ENCODE peak calls at places on chromosomes 13 and 19, in seven cellular contexts. S, R, T, O, X, Z and A are unnamed samples. For H3K4me1, the result is how much of the 10 kb centered on the place peaks cover.

GRCh38 chr13:108077284-108077683 is 138.1 kb downstream of the LIG4 start:
- DNase-seq in R (no peak), S (no peak), X (no peak), Z (no peak), T (no peak), O (no peak), A (no peak)

GRCh38 chr13:25352806-25353205 is 19.0 kb upstream of the ATP8A2 start:
- DNase-seq in X (no peak), S (no peak), R (no peak), Z (no peak), T (no peak), O (no peak), A (no peak)

GRCh38 chr13:24038405-24038804 is 122.1 kb upstream of the SPATA13 start:
- DNase-seq in T (no peak), O (no peak), R (no peak), Z (no peak), X (no peak), S (no peak), A (no peak)

GRCh38 chr19:49106648-49107135 is 7.5 kb upstream of the LIN7B start:
- DNase-seq in Z (no peak), T (peak), R (peak), O (peak), S (no peak), X (peak), A (no peak)

GRCh38 chr19:1066748-1067340 is at the start of gene ARHGAP45:
- DNase-seq in X (peak), R (no peak), T (no peak), O (peak), S (no peak), Z (no peak), A (peak)

GRCh38 chr13:90683711-90684131 is 663.8 kb upstream of the MIR17HG start:
- DNase-seq in R (no peak), Z (no peak), X (no peak), O (no peak), S (no peak), T (no peak), A (no peak)

GRCh38 chr13:110327036-110327790 is 20.1 kb downstream of the COL4A2 start:
- DNase-seq in O (no peak), R (no peak), Z (no peak), X (no peak), T (no peak), S (no peak), A (no peak)

GRCh38 chr19:31092189-31092753 is 257.0 kb downstream of the TSHZ3 start:
- DNase-seq in T (no peak), O (no peak), Z (no peak), X (no peak), R (no peak), S (no peak), A (no peak)

GRCh38 chr13:110458594-110459365 is 102.7 kb downstream of the RAB20 start:
- DNase-seq in T (no peak), Z (no peak), S (no peak), O (no peak), X (no peak), R (no peak), A (no peak)

GRCh38 chr13:33197551-33197971 is 88.0 kb downstream of the STARD13 start:
- DNase-seq in R (no peak), O (no peak), T (no peak), Z (no peak), S (no peak), X (no peak), A (no peak)

GRCh38 chr13:32824061-32824460 is 192.2 kb upstream of the KL start:
- DNase-seq in X (no peak), O (no peak), S (no peak), T (no peak), R (no peak), Z (no peak), A (no peak)

GRCh38 chr19:46537136-46538097 is 41.8 kb upstream of the PNMA8B start:
- DNase-seq in S (peak), X (peak), T (no peak), R (peak), Z (no peak), O (peak), A (peak)

GRCh38 chr19:13817018-13817614 is 21.9 kb downstream of the ZSWIM4 start:
- DNase-seq in Z (no peak), R (no peak), X (no peak), O (peak), T (no peak), S (no peak), A (peak)

GRCh38 chr19:33487901-33488817 is 33.4 kb downstream of the PEPD start:
- DNase-seq in T (no peak), O (no peak), S (no peak), X (peak), R (no peak), Z (no peak), A (no peak)

GRCh38 chr13:42524487-42525034 is 49.4 kb upstream of the TNFSF11 start:
- DNase-seq in X (no peak), O (no peak), Z (no peak), T (no peak), R (no peak), S (no peak), A (no peak)

GRCh38 chr19:46451352-46451751 is 20.0 kb downstream of the PNMA8A start:
- DNase-seq in O (no peak), S (no peak), T (no peak), R (no peak), X (no peak), Z (no peak), A (no peak)

GRCh38 chr19:39264306-39265290 is 3.6 kb upstream of the IFNL2 start:
- DNase-seq in S (no peak), Z (no peak), X (no peak), T (no peak), O (no peak), R (no peak), A (peak)

GRCh38 chr13:111939285-111940278 is 127.4 kb upstream of the SOX1 start:
- DNase-seq in R (no peak), O (no peak), Z (no peak), S (no peak), X (no peak), T (no peak), A (no peak)

GRCh38 chr19:11767633-11768133 is 883 bp downstream of the ZNF441 start:
- DNase-seq in T (peak), Z (peak), R (no peak), X (peak), O (peak), S (no peak), A (peak)

GRCh38 chr19:13843104-13843921 is 33.6 kb upstream of the NANOS3 start:
- DNase-seq in Z (peak), T (no peak), X (peak), S (no peak), O (peak), R (no peak), A (peak)

GRCh38 chr19:10478903-10479384 is 24.2 kb downstream of the KEAP1 start:
- DNase-seq in O (peak), S (peak), X (peak), R (peak), Z (peak), T (peak), A (peak)

DNA sequence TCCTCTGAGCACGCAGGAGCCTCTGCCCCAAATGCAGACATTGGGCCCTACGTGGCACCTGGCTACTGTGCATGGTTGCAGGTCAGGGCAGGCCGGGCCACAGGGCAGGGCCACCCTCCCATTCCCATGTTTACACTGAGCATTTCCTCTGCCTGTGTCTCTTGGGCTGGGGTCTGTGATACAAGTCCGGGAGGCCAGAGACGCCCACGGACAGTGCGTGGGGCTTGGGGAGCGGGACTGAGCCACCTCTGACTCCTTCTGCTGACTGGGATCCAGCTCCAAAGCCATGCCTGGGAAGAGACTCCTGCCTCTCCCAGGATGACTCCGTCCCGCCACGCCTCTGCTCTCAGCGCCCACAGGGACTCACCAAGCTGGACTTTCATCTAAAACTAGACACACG is 18.8 kb downstream of the GAS6 start:
- DNase-seq in S (no peak), T (peak), O (peak), R (no peak), X (no peak), Z (peak), A (peak)
- H3K4me1 ChIP-seq in S (half or more), T (under half), O (under half), R (under half), X (under half), Z (under half), A (under half)

GRCh38 chr19:43562211-43562697 is 13.1 kb downstream of the XRCC1 start:
- DNase-seq in T (no peak), R (no peak), S (no peak), O (no peak), Z (no peak), X (no peak), A (no peak)

GRCh38 chr19:43561144-43561970 is 14.0 kb downstream of the XRCC1 start:
- DNase-seq in R (no peak), T (no peak), X (no peak), O (no peak), S (no peak), Z (no peak), A (no peak)

GRCh38 chr19:43564800-43565199 is 10.5 kb downstream of the XRCC1 start:
- DNase-seq in X (no peak), S (no peak), T (no peak), R (no peak), O (no peak), Z (no peak), A (no peak)

GRCh38 chr19:43563816-43564215 is 11.5 kb downstream of the XRCC1 start:
- DNase-seq in T (no peak), R (no peak), Z (no peak), X (no peak), S (no peak), O (no peak), A (no peak)

DNA sequence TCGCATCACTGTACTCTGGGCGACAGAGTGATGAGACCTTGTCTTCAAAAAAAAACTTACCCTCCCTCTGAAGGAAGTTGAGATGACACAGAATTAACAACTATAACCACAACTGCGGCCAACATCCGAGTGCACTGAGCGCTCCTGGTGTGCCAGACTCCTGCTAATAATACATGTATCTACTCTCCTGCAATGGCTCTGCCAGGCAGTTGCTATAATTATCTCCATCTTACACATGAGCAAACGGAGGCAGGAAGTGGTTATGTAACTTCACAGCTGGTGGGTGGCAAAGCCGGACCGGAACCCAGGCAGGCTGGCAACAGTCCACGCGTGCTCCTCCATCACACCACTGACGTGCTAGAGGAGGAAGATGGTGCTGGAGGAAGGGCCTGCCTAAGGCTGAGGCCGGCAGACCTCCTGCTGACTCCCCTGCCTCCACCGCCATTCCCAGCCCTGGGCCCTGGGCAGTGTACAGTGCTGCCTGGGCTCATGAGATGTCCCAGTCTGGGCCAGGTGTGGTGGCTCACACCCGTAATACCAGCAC is 12.6 kb downstream of the XRCC1 start:
- DNase-seq in O (peak), S (peak), R (no peak), Z (peak), T (no peak), X (no peak), A (peak)
- H3K4me3 ChIP-seq in O (no peak), S (no peak), R (no peak), Z (no peak), T (no peak), X (no peak), A (no peak)

DNA sequence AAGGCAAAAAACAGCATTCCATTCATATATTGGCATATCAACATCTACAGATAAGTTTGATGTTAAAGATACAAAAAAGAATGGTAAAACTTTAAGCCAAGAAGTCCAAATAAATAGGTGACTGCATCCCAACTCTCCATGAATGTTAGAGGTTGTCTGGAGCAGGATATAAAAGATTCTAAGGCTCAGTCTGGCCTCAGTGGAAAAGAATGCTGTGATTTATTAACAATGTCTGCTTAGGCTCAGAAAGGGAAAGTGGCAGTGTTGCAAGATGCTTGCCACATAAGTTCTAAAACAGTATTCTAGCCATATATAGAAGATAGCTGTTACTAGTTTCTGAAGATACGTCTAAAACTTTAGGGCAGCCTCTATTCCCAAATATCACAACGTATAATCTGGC is 179.8 kb upstream of the NBEA start:
- DNase-seq in Z (no peak), S (no peak), T (no peak), X (no peak), O (no peak), R (no peak), A (no peak)
- TF ChIP-seq EP300 in Z (no peak), S (no peak), T (no peak), X (no peak), O (no peak), R (no peak), A (no peak)

DNA sequence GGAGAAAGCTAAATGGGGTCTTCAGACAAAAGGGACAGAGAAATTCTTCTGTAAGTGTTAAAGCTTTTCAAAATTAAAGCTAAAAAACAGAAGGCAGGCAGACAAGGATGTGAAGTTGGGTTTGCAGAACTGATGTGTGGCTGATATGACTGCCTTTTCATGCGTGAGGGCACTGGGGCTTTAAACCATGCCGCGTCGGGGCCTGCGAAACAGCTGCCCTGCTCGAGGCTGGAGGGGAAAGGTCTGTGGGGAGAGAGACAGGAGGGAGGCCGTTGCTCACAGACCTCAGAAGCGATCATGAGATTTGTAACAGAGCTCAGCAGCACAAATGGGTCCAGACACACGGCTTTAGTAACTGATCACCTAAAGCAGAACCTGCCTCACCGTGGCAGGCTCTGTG is 23.5 kb downstream of the CAPS start:
- DNase-seq in S (no peak), Z (no peak), O (no peak), T (no peak), X (peak), R (no peak), A (no peak)
- H3K4me1 ChIP-seq in S (half or more), Z (under half), O (under half), T (under half), X (under half), R (under half), A (under half)

GRCh38 chr13:75762967-75763366 is 126.8 kb downstream of the LMO7 start:
- DNase-seq in R (no peak), T (peak), X (no peak), S (no peak), Z (no peak), O (no peak), A (no peak)

GRCh38 chr13:75760182-75760981 is 124.3 kb downstream of the LMO7 start:
- DNase-seq in X (no peak), R (peak), S (no peak), T (peak), O (peak), Z (no peak), A (peak)

GRCh38 chr13:75762066-75762937 is 126.2 kb downstream of the LMO7 start:
- DNase-seq in O (no peak), T (peak), S (no peak), X (no peak), Z (no peak), R (no peak), A (peak)

GRCh38 chr13:75759531-75759930 is 123.4 kb downstream of the LMO7 start:
- DNase-seq in X (no peak), R (no peak), T (peak), O (no peak), S (no peak), Z (no peak), A (no peak)

DNA sequence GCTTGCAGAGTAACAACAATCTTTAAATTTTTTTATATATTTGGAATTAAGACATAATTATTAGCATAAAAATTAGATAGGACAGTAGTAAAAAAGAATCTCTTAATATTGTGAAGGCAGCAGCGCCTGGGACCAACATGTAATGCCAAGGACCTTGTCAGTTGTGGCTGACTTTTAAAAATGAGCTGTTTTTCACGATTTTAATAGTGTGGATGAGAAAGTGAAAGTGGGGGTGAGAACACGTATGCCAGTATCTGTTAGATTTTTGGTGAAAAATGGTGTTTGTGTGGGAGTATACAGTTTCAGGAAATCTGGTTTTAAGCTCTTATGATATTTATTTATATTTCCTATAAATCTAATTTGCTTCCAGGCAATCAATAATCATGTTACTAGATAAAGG is 125.2 kb downstream of the LMO7 start:
- DNase-seq in S (no peak), T (no peak), O (no peak), Z (no peak), R (no peak), X (no peak), A (no peak)
- H3K4me3 ChIP-seq in S (peak), T (peak), O (peak), Z (peak), R (peak), X (no peak), A (peak)

GRCh38 chr19:37317403-37318209 is 53.3 kb upstream of the ZNF527 start:
- DNase-seq in T (peak), Z (peak), X (peak), R (peak), O (peak), S (peak), A (peak)
- TF ChIP-seq EP300 in T (peak), Z (no peak), X (no peak), R (no peak), O (no peak), S (peak), A (no peak)

GRCh38 chr19:47641891-47642485 is 33.1 kb downstream of the BICRA start:
- DNase-seq in O (no peak), X (no peak), R (no peak), S (no peak), T (no peak), Z (no peak), A (no peak)
- H3K4me1 ChIP-seq in O (under half), X (under half), R (under half), S (under half), T (under half), Z (under half), A (under half)

DNA sequence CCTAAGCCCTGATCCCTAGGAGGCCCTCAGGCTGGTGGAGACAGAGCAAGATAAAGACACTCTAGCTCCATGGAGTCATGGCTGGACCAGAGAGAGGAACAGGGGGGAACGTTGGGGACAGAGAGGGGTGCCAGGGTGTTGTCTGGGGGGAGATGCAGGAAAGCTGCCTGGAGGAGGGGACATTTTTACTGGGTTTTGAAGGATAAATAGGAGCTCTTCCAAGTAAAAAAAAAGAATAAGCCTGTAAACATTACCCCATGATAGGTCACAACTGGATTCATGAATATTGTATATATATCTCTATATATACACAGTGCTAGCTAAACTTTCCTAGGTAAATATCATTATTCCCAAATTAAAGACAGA is 714 bp downstream of the HSH2D start:
- DNase-seq in X (no peak), O (no peak), T (no peak), Z (no peak), S (no peak), R (no peak), A (no peak)
- H3K4me3 ChIP-seq in X (no peak), O (peak), T (peak), Z (no peak), S (no peak), R (no peak), A (no peak)